ENCODE peak calls at places on chromosomes 12 and 14, in four cellular contexts. One of them, this sample, is unnamed.

GRCh38 chr12:65998536-65999530 is 131.7 kb downstream of the LLPH start:
- DNase-seq in IMR-90: peak
- DNase-seq in mesenchymal stem cell: no peak
- DNase-seq in H1: no peak
- DNase-seq in this sample: no peak

GRCh38 chr12:87671757-87672156 is 357.4 kb downstream of the C12orf50 start:
- DNase-seq in IMR-90: no peak
- DNase-seq in mesenchymal stem cell: no peak
- DNase-seq in H1: no peak
- DNase-seq in this sample: no peak

GRCh38 chr14:32203928-32204357 is 874 bp upstream of the RNU6-8 start:
- DNase-seq in IMR-90: no peak
- DNase-seq in mesenchymal stem cell: no peak
- DNase-seq in H1: no peak
- DNase-seq in this sample: peak

GRCh38 chr14:48805315-48805714 is 780.9 kb downstream of the RPS29 start:
- DNase-seq in IMR-90: no peak
- DNase-seq in mesenchymal stem cell: peak
- DNase-seq in H1: peak
- DNase-seq in this sample: no peak

GRCh38 chr14:36227802-36228201 is 51.3 kb upstream of the PTCSC3 start:
- DNase-seq in IMR-90: peak
- DNase-seq in mesenchymal stem cell: peak
- DNase-seq in H1: no peak
- DNase-seq in this sample: no peak

GRCh38 chr12:26612203-26612602 is 220.8 kb downstream of the ITPR2 start:
- DNase-seq in IMR-90: no peak
- DNase-seq in mesenchymal stem cell: no peak
- DNase-seq in H1: no peak
- DNase-seq in this sample: no peak

GRCh38 chr14:103016071-103016470 is 41.3 kb downstream of the CDC42BPB start:
- DNase-seq in IMR-90: no peak
- DNase-seq in mesenchymal stem cell: no peak
- DNase-seq in H1: no peak
- DNase-seq in this sample: no peak

GRCh38 chr12:122203968-122204828 is 689 bp downstream of the B3GNT4 start:
- DNase-seq in IMR-90: no peak
- DNase-seq in mesenchymal stem cell: no peak
- DNase-seq in H1: no peak
- DNase-seq in this sample: no peak

GRCh38 chr12:40016960-40017359 is 88.9 kb downstream of the SLC2A13 start:
- DNase-seq in IMR-90: peak
- DNase-seq in mesenchymal stem cell: peak
- DNase-seq in H1: no peak
- DNase-seq in this sample: no peak

GRCh38 chr14:76546426-76547221 is 170.7 kb downstream of the ESRRB start:
- DNase-seq in IMR-90: no peak
- DNase-seq in mesenchymal stem cell: no peak
- DNase-seq in H1: no peak
- DNase-seq in this sample: peak

GRCh38 chr12:13425766-13426165 is 229.2 kb downstream of the EMP1 start:
- DNase-seq in IMR-90: peak
- DNase-seq in mesenchymal stem cell: peak
- DNase-seq in H1: no peak
- DNase-seq in this sample: no peak

GRCh38 chr14:104799657-104800599 is 973 bp upstream of the ZBTB42 start:
- DNase-seq in IMR-90: peak
- DNase-seq in mesenchymal stem cell: peak
- DNase-seq in H1: peak
- DNase-seq in this sample: no peak

DNA sequence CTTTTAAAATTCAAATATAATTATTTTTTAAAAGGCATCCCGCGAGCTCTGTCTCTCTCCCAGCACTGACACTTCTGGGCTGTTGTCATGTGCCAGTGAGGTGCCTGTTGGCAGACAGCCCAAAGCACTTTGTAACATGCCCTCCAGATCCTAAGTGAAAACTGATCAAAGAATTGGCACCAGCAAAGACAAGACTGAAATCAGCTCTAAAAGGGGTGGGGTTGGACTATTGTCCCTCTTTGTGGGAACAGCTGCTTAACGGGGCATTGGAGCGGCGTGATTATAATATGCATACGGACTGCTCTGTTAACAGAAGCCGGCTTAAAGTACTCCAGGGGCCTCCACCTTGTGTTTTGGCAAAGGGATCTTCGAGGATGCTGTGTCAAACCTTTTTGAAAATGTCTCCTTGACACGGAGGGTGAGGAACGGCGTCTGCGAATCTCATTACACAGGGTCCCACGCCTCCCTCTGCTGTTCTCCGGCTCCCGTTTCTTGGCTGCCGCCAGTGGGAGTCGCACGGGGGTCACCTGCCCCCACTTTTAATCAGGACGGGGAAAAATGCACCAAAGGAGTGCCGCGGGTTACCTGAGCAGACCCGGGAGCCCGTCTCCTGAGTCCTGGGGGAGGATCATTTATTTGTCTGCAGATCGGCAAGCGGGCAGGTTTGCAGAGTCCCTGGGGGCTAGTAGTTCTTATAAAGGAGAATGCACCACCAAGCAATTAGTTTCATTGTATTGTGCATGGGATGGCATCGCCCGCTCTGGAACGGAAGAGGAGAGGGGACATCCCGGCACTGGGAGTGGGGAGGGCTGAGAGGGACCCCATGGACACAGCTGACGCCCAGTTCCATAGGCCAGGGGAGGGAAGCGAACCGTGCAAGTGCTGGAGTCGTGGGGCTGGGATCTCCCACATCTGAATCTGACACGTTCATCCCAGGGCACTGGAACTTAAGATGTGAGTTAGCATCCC is 44.3 kb downstream of the SPRING1 start:
- DNase-seq in IMR-90: no peak
- DNase-seq in mesenchymal stem cell: no peak
- DNase-seq in H1: no peak
- DNase-seq in this sample: no peak
- H3K4me3 ChIP-seq in IMR-90: no peak
- H3K4me3 ChIP-seq in mesenchymal stem cell: no peak
- H3K4me3 ChIP-seq in H1: peak
- H3K4me3 ChIP-seq in this sample: no peak

GRCh38 chr12:64222011-64222765 is at the start of gene KICS2:
- DNase-seq in IMR-90: peak
- DNase-seq in mesenchymal stem cell: peak
- DNase-seq in H1: peak
- DNase-seq in this sample: peak

GRCh38 chr12:64218597-64218996 is 3.5 kb downstream of the KICS2 start:
- DNase-seq in IMR-90: no peak
- DNase-seq in mesenchymal stem cell: no peak
- DNase-seq in H1: no peak
- DNase-seq in this sample: no peak

GRCh38 chr12:64219135-64219534 is 3.0 kb downstream of the KICS2 start:
- DNase-seq in IMR-90: no peak
- DNase-seq in mesenchymal stem cell: no peak
- DNase-seq in H1: no peak
- DNase-seq in this sample: no peak

GRCh38 chr12:64221656-64222010 is 463 bp downstream of the KICS2 start:
- DNase-seq in IMR-90: peak
- DNase-seq in mesenchymal stem cell: peak
- DNase-seq in H1: peak
- DNase-seq in this sample: peak

GRCh38 chr12:64220046-64220445 is 2.0 kb downstream of the KICS2 start:
- DNase-seq in IMR-90: no peak
- DNase-seq in mesenchymal stem cell: no peak
- DNase-seq in H1: no peak
- DNase-seq in this sample: no peak
- H2BK15ac ChIP-seq in IMR-90: peak
- H2BK15ac ChIP-seq in mesenchymal stem cell: no peak
- H2BK15ac ChIP-seq in H1: no peak
- H2BK15ac ChIP-seq in this sample: no peak

GRCh38 chr14:68140111-68140741 is 320.6 kb downstream of the RAD51B start:
- DNase-seq in IMR-90: peak
- DNase-seq in mesenchymal stem cell: peak
- DNase-seq in H1: no peak
- DNase-seq in this sample: peak
- H4K91ac ChIP-seq in IMR-90: peak
- H4K91ac ChIP-seq in mesenchymal stem cell: no peak
- H4K91ac ChIP-seq in H1: no peak
- H4K91ac ChIP-seq in this sample: no peak

GRCh38 chr12:2992724-2993123 is 33.5 kb downstream of the TEAD4 start:
- DNase-seq in IMR-90: no peak
- DNase-seq in mesenchymal stem cell: no peak
- DNase-seq in H1: no peak
- DNase-seq in this sample: no peak
- H3K4me3 ChIP-seq in IMR-90: no peak
- H3K4me3 ChIP-seq in mesenchymal stem cell: no peak
- H3K4me3 ChIP-seq in H1: no peak
- H3K4me3 ChIP-seq in this sample: no peak

GRCh38 chr14:20493634-20494033 is 11.7 kb upstream of the RNASE10 start:
- DNase-seq in IMR-90: no peak
- DNase-seq in mesenchymal stem cell: no peak
- DNase-seq in H1: no peak
- DNase-seq in this sample: no peak

GRCh38 chr14:20487402-20487742 is 18.0 kb upstream of the RNASE10 start:
- DNase-seq in IMR-90: no peak
- DNase-seq in mesenchymal stem cell: no peak
- DNase-seq in H1: no peak
- DNase-seq in this sample: no peak

GRCh38 chr14:20489093-20489994 is 16.0 kb upstream of the RNASE10 start:
- DNase-seq in IMR-90: peak
- DNase-seq in mesenchymal stem cell: no peak
- DNase-seq in H1: no peak
- DNase-seq in this sample: no peak

GRCh38 chr14:20492486-20492885 is 12.9 kb upstream of the RNASE10 start:
- DNase-seq in IMR-90: peak
- DNase-seq in mesenchymal stem cell: no peak
- DNase-seq in H1: no peak
- DNase-seq in this sample: no peak

DNA sequence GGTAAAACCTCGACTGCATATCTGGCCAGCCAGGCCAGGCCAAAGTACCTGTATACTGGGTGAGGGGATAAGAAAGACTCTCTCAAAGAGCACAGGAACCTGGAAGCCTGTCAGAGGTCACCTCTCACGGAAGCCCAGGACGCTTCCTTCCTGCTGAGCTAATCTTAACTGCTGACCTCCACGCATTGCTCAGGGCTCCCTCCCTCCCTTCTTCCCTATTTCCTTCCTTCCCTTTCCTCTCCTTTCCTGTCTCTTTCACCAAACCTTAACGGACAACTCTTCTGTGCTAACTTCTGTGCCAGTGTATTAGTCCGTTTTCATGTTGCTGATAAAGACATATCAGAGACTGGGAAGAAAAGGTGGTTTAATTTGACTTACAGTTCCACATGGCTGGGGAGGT is 14.8 kb upstream of the RNASE10 start:
- DNase-seq in IMR-90: no peak
- DNase-seq in mesenchymal stem cell: no peak
- DNase-seq in H1: no peak
- DNase-seq in this sample: no peak
- H2BK15ac ChIP-seq in IMR-90: no peak
- H2BK15ac ChIP-seq in mesenchymal stem cell: no peak
- H2BK15ac ChIP-seq in H1: no peak
- H2BK15ac ChIP-seq in this sample: no peak

GRCh38 chr12:93841671-93842070 is 164.5 kb downstream of the CRADD start:
- DNase-seq in IMR-90: no peak
- DNase-seq in mesenchymal stem cell: no peak
- DNase-seq in H1: no peak
- DNase-seq in this sample: no peak

GRCh38 chr12:93838180-93838579 is 161.0 kb downstream of the CRADD start:
- DNase-seq in IMR-90: no peak
- DNase-seq in mesenchymal stem cell: no peak
- DNase-seq in H1: no peak
- DNase-seq in this sample: no peak

GRCh38 chr12:93836616-93837260 is 159.6 kb downstream of the CRADD start:
- DNase-seq in IMR-90: no peak
- DNase-seq in mesenchymal stem cell: no peak
- DNase-seq in H1: no peak
- DNase-seq in this sample: no peak

GRCh38 chr12:93833946-93834345 is 156.8 kb downstream of the CRADD start:
- DNase-seq in IMR-90: no peak
- DNase-seq in mesenchymal stem cell: no peak
- DNase-seq in H1: no peak
- DNase-seq in this sample: no peak

DNA sequence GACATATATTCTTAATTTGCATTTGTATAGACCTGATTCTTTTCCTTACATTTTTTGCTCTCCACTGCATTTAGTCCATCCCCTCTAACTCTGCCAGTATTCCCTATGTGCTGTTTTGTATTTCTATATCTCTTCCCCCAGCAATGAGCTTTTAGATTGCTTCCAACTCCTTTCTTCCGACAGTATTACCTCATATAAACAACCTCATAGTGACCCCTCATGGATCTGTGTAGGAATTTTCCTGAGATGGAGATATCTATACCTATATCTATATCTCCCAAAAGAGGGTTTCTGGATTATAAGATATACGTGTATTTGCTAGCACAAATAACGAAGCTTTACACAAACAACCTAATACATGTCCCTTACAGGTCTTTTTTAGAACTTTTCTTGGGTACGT is 161.9 kb downstream of the CRADD start:
- DNase-seq in IMR-90: peak
- DNase-seq in mesenchymal stem cell: peak
- DNase-seq in H1: no peak
- DNase-seq in this sample: no peak
- H4K91ac ChIP-seq in IMR-90: no peak
- H4K91ac ChIP-seq in mesenchymal stem cell: no peak
- H4K91ac ChIP-seq in H1: no peak
- H4K91ac ChIP-seq in this sample: no peak

This sample was measured in neuronal stem cell.